ENCODE peak calls at places on chromosome 3, in five cellular contexts. O is COR-L47, M is sigmoid colon, J is thoracic aorta, C is left cardiac atrium. G is an unnamed sample.

GRCh38 chr3:184637705-184638104 is 74.2 kb downstream of the MAGEF1 start:
- DNase-seq in O (no peak), M (no peak), J (no peak), C (no peak), G (no peak)

GRCh38 chr3:52533623-52534280 is at the start of gene NT5DC2:
- DNase-seq in O (peak; percentile 57), M (peak; percentile 86), J (no peak), C (peak; percentile 76), G (peak; percentile 77)

GRCh38 chr3:190877925-190878324 is 15.4 kb upstream of the GMNC start:
- DNase-seq in O (no peak), M (no peak), J (no peak), C (no peak), G (no peak)

GRCh38 chr3:179967622-179968021 is 69.1 kb downstream of the PEX5L start:
- DNase-seq in O (no peak), M (no peak), J (no peak), C (no peak), G (no peak)

GRCh38 chr3:197956070-197956469 is 3.9 kb upstream of the LMLN start:
- DNase-seq in O (no peak), M (no peak), J (no peak), C (no peak), G (no peak)

GRCh38 chr3:43317461-43318316 is 31.3 kb downstream of the SNRK start:
- DNase-seq in O (no peak), M (no peak), J (no peak), C (no peak), G (no peak)

GRCh38 chr3:52093751-52094525 is 37.6 kb upstream of the DUSP7 start:
- DNase-seq in O (no peak), M (peak; percentile 37), J (no peak), C (peak; percentile 19), G (no peak)

GRCh38 chr3:192296845-192297244 is 430.5 kb downstream of the FGF12 start:
- DNase-seq in O (peak; percentile 42), M (no peak), J (no peak), C (no peak), G (no peak)

GRCh38 chr3:100756441-100756840 is 47.1 kb downstream of the TFG start:
- DNase-seq in O (no peak), M (no peak), J (no peak), C (peak; percentile 27), G (peak; percentile 38)

GRCh38 chr3:32952369-32953067 is 1.1 kb downstream of the CCR4 start:
- DNase-seq in O (no peak), M (no peak), J (no peak), C (no peak), G (no peak)

G was measured in left ventricle myocardium inferior.